ENCODE peak calls at places on chromosomes 12 and 14, in five cellular contexts. One of them, this sample, is unnamed.

GRCh38 chr14:76053576-76054369 is 68.2 kb downstream of the IFT43 start:
- DNase-seq in ovary: no peak
- DNase-seq in right atrium auricular region: no peak
- DNase-seq in spleen: no peak
- DNase-seq in foreskin keratinocyte: no peak
- DNase-seq in this sample: no peak

GRCh38 chr12:106583578-106584103 is 837 bp downstream of the RFX4 start:
- DNase-seq in ovary: no peak
- DNase-seq in right atrium auricular region: no peak
- DNase-seq in spleen: no peak
- DNase-seq in foreskin keratinocyte: no peak
- DNase-seq in this sample: no peak

GRCh38 chr14:81679226-81679625 is 145.6 kb upstream of the SEL1L start:
- DNase-seq in ovary: no peak
- DNase-seq in right atrium auricular region: no peak
- DNase-seq in spleen: no peak
- DNase-seq in foreskin keratinocyte: no peak
- DNase-seq in this sample: no peak

GRCh38 chr14:31208546-31209424 is 1.2 kb upstream of the HECTD1 start:
- DNase-seq in ovary: no peak
- DNase-seq in right atrium auricular region: no peak
- DNase-seq in spleen: no peak
- DNase-seq in foreskin keratinocyte: no peak
- DNase-seq in this sample: no peak

GRCh38 chr12:118330421-118331018 is 42.2 kb downstream of the TAOK3 start:
- DNase-seq in ovary: no peak
- DNase-seq in right atrium auricular region: no peak
- DNase-seq in spleen: no peak
- DNase-seq in foreskin keratinocyte: peak; percentile 24
- DNase-seq in this sample: no peak

GRCh38 chr14:73273799-73274198 is 36.5 kb downstream of the PAPLN start:
- DNase-seq in ovary: no peak
- DNase-seq in right atrium auricular region: no peak
- DNase-seq in spleen: no peak
- DNase-seq in foreskin keratinocyte: no peak
- DNase-seq in this sample: no peak

GRCh38 chr12:115963030-115963480 is 314.4 kb downstream of the MED13L start:
- DNase-seq in ovary: no peak
- DNase-seq in right atrium auricular region: no peak
- DNase-seq in spleen: no peak
- DNase-seq in foreskin keratinocyte: peak; percentile 19
- DNase-seq in this sample: no peak

GRCh38 chr12:2552000-2552399 is 242.8 kb upstream of the FKBP4 start:
- DNase-seq in ovary: no peak
- DNase-seq in right atrium auricular region: no peak
- DNase-seq in spleen: no peak
- DNase-seq in foreskin keratinocyte: no peak
- DNase-seq in this sample: no peak

GRCh38 chr12:85828576-85828975 is 7.6 kb downstream of the RASSF9 start:
- DNase-seq in ovary: no peak
- DNase-seq in right atrium auricular region: no peak
- DNase-seq in spleen: no peak
- DNase-seq in foreskin keratinocyte: no peak
- DNase-seq in this sample: no peak

GRCh38 chr14:60051690-60052324 is 39.9 kb upstream of the PCNX4 start:
- DNase-seq in ovary: no peak
- DNase-seq in right atrium auricular region: no peak
- DNase-seq in spleen: no peak
- DNase-seq in foreskin keratinocyte: no peak
- DNase-seq in this sample: no peak

GRCh38 chr12:132776816-132777568 is 15.4 kb upstream of the ANKLE2 start:
- DNase-seq in ovary: peak; percentile 89
- DNase-seq in right atrium auricular region: no peak
- DNase-seq in spleen: no peak
- DNase-seq in foreskin keratinocyte: no peak
- DNase-seq in this sample: no peak

GRCh38 chr12:16891673-16892072 is 285.7 kb upstream of the LMO3 start:
- DNase-seq in ovary: no peak
- DNase-seq in right atrium auricular region: no peak
- DNase-seq in spleen: no peak
- DNase-seq in foreskin keratinocyte: peak; percentile 13
- DNase-seq in this sample: no peak

GRCh38 chr14:55799523-55800095 is 219.6 kb downstream of the KTN1 start:
- DNase-seq in ovary: no peak
- DNase-seq in right atrium auricular region: no peak
- DNase-seq in spleen: no peak
- DNase-seq in foreskin keratinocyte: no peak
- DNase-seq in this sample: no peak

GRCh38 chr12:2129076-2129475 is 76.3 kb downstream of the CACNA1C start:
- DNase-seq in ovary: no peak
- DNase-seq in right atrium auricular region: no peak
- DNase-seq in spleen: no peak
- DNase-seq in foreskin keratinocyte: peak; percentile 86
- DNase-seq in this sample: peak; percentile 44

GRCh38 chr14:34722723-34723545 is 8.5 kb upstream of the CFL2 start:
- DNase-seq in ovary: peak; percentile 35
- DNase-seq in right atrium auricular region: peak; percentile 67
- DNase-seq in spleen: no peak
- DNase-seq in foreskin keratinocyte: no peak
- DNase-seq in this sample: no peak

GRCh38 chr12:92340441-92341332 is 195.0 kb upstream of the BTG1 start:
- DNase-seq in ovary: no peak
- DNase-seq in right atrium auricular region: no peak
- DNase-seq in spleen: no peak
- DNase-seq in foreskin keratinocyte: no peak
- DNase-seq in this sample: no peak

GRCh38 chr12:32587536-32588346 is 91.4 kb upstream of the DNM1L start:
- DNase-seq in ovary: no peak
- DNase-seq in right atrium auricular region: no peak
- DNase-seq in spleen: no peak
- DNase-seq in foreskin keratinocyte: no peak
- DNase-seq in this sample: no peak

GRCh38 chr14:22232486-22232885 is 356.5 kb downstream of the DAD1 start:
- DNase-seq in ovary: no peak
- DNase-seq in right atrium auricular region: no peak
- DNase-seq in spleen: no peak
- DNase-seq in foreskin keratinocyte: no peak
- DNase-seq in this sample: no peak

GRCh38 chr12:57475271-57476161 is 4.2 kb downstream of the ARHGAP9 start:
- DNase-seq in ovary: no peak
- DNase-seq in right atrium auricular region: no peak
- DNase-seq in spleen: peak; percentile 82
- DNase-seq in foreskin keratinocyte: no peak
- DNase-seq in this sample: no peak

GRCh38 chr12:38056701-38057689 is 259.6 kb upstream of the ALG10B start:
- DNase-seq in ovary: no peak
- DNase-seq in right atrium auricular region: no peak
- DNase-seq in spleen: no peak
- DNase-seq in foreskin keratinocyte: no peak
- DNase-seq in this sample: no peak

GRCh38 chr12:123238961-123239360 is 5.7 kb downstream of the MTRFR start:
- DNase-seq in ovary: no peak
- DNase-seq in right atrium auricular region: no peak
- DNase-seq in spleen: no peak
- DNase-seq in foreskin keratinocyte: no peak
- DNase-seq in this sample: no peak

GRCh38 chr12:124230117-124230757 is 64.7 kb upstream of the RFLNA start:
- DNase-seq in ovary: no peak
- DNase-seq in right atrium auricular region: no peak
- DNase-seq in spleen: no peak
- DNase-seq in foreskin keratinocyte: no peak
- DNase-seq in this sample: no peak

GRCh38 chr14:54229136-54229535 is 167.7 kb upstream of the CDKN3 start:
- DNase-seq in ovary: no peak
- DNase-seq in right atrium auricular region: no peak
- DNase-seq in spleen: no peak
- DNase-seq in foreskin keratinocyte: no peak
- DNase-seq in this sample: no peak

GRCh38 chr14:95910628-95911027 is 34.0 kb downstream of the TUNAR start:
- DNase-seq in ovary: no peak
- DNase-seq in right atrium auricular region: no peak
- DNase-seq in spleen: no peak
- DNase-seq in foreskin keratinocyte: no peak
- DNase-seq in this sample: no peak

GRCh38 chr14:77000340-77001235 is 27.9 kb downstream of the IRF2BPL start:
- DNase-seq in ovary: peak; percentile 54
- DNase-seq in right atrium auricular region: no peak
- DNase-seq in spleen: no peak
- DNase-seq in foreskin keratinocyte: no peak
- DNase-seq in this sample: no peak

GRCh38 chr12:83468988-83469908 is 782.5 kb downstream of the TMTC2 start:
- DNase-seq in ovary: no peak
- DNase-seq in right atrium auricular region: no peak
- DNase-seq in spleen: no peak
- DNase-seq in foreskin keratinocyte: peak; percentile 22
- DNase-seq in this sample: no peak

GRCh38 chr14:68665792-68666195 is 127.1 kb downstream of the ZFP36L1 start:
- DNase-seq in ovary: no peak
- DNase-seq in right atrium auricular region: peak; percentile 13
- DNase-seq in spleen: no peak
- DNase-seq in foreskin keratinocyte: no peak
- DNase-seq in this sample: no peak

GRCh38 chr12:51269174-51270066 is 795 bp downstream of the SMAGP start:
- DNase-seq in ovary: peak; percentile 26
- DNase-seq in right atrium auricular region: no peak
- DNase-seq in spleen: peak; percentile 91
- DNase-seq in foreskin keratinocyte: no peak
- DNase-seq in this sample: no peak

GRCh38 chr12:124650912-124651311 is 83.5 kb upstream of the NCOR2 start:
- DNase-seq in ovary: no peak
- DNase-seq in right atrium auricular region: no peak
- DNase-seq in spleen: no peak
- DNase-seq in foreskin keratinocyte: no peak
- DNase-seq in this sample: no peak

GRCh38 chr14:103694572-103695026 is 20.7 kb downstream of the XRCC3 start:
- DNase-seq in ovary: no peak
- DNase-seq in right atrium auricular region: no peak
- DNase-seq in spleen: peak; percentile 64
- DNase-seq in foreskin keratinocyte: no peak
- DNase-seq in this sample: no peak

GRCh38 chr14:103695331-103696026 is 19.8 kb downstream of the XRCC3 start:
- DNase-seq in ovary: no peak
- DNase-seq in right atrium auricular region: no peak
- DNase-seq in spleen: peak; percentile 46
- DNase-seq in foreskin keratinocyte: no peak
- DNase-seq in this sample: no peak

GRCh38 chr14:103692159-103692558 is 23.1 kb downstream of the XRCC3 start:
- DNase-seq in ovary: no peak
- DNase-seq in right atrium auricular region: no peak
- DNase-seq in spleen: no peak
- DNase-seq in foreskin keratinocyte: no peak
- DNase-seq in this sample: no peak

GRCh38 chr14:103692871-103693270 is 22.4 kb downstream of the XRCC3 start:
- DNase-seq in ovary: no peak
- DNase-seq in right atrium auricular region: no peak
- DNase-seq in spleen: peak; percentile 72
- DNase-seq in foreskin keratinocyte: no peak
- DNase-seq in this sample: no peak

GRCh38 chr14:103693514-103693913 is 21.7 kb downstream of the XRCC3 start:
- DNase-seq in ovary: no peak
- DNase-seq in right atrium auricular region: no peak
- DNase-seq in spleen: peak; percentile 63
- DNase-seq in foreskin keratinocyte: no peak
- DNase-seq in this sample: no peak
- TF ChIP-seq CTCF in ovary: no peak
- TF ChIP-seq CTCF in right atrium auricular region: no peak
- TF ChIP-seq CTCF in spleen: no peak
- TF ChIP-seq CTCF in foreskin keratinocyte: no peak
- TF ChIP-seq CTCF in this sample: no peak

DNA sequence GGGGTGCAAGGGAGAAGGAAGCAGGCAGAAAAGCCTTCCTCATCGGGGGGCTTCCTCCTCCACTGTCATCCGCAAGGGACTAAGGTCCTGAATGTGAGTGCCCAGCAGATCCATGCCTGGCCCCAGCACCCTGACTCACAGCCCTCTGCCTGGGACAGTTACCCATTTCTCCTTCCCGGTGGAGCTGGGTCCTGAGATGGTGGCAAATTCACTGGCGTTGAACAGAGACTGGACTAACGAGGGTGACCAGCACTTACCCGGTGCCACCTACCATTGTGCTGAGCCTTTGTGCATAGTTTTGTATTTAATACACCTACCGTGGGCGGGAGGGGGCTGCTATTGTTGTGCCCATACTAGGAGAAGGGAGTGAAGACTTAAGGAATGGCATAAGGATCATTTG is 30.9 kb upstream of the PLEKHG6 start:
- DNase-seq in ovary: no peak
- DNase-seq in right atrium auricular region: no peak
- DNase-seq in spleen: peak; percentile 68
- DNase-seq in foreskin keratinocyte: no peak
- DNase-seq in this sample: no peak
- TF ChIP-seq CTCF in ovary: no peak
- TF ChIP-seq CTCF in right atrium auricular region: no peak
- TF ChIP-seq CTCF in spleen: no peak
- TF ChIP-seq CTCF in foreskin keratinocyte: no peak
- TF ChIP-seq CTCF in this sample: no peak

GRCh38 chr12:94671917-94672316 is 21.6 kb upstream of the TMCC3 start:
- DNase-seq in ovary: no peak
- DNase-seq in right atrium auricular region: no peak
- DNase-seq in spleen: no peak
- DNase-seq in foreskin keratinocyte: no peak
- DNase-seq in this sample: no peak

GRCh38 chr12:94676011-94676709 is 25.8 kb upstream of the TMCC3 start:
- DNase-seq in ovary: peak; percentile 51
- DNase-seq in right atrium auricular region: peak; percentile 70
- DNase-seq in spleen: peak; percentile 81
- DNase-seq in foreskin keratinocyte: no peak
- DNase-seq in this sample: no peak

GRCh38 chr12:94674835-94675234 is 24.5 kb upstream of the TMCC3 start:
- DNase-seq in ovary: no peak
- DNase-seq in right atrium auricular region: peak; percentile 78
- DNase-seq in spleen: peak; percentile 81
- DNase-seq in foreskin keratinocyte: no peak
- DNase-seq in this sample: no peak

GRCh38 chr12:94676922-94677321 is 26.6 kb upstream of the TMCC3 start:
- DNase-seq in ovary: no peak
- DNase-seq in right atrium auricular region: no peak
- DNase-seq in spleen: no peak
- DNase-seq in foreskin keratinocyte: no peak
- DNase-seq in this sample: no peak

GRCh38 chr12:94673951-94674570 is 23.7 kb upstream of the TMCC3 start:
- DNase-seq in ovary: no peak
- DNase-seq in right atrium auricular region: no peak
- DNase-seq in spleen: no peak
- DNase-seq in foreskin keratinocyte: no peak
- DNase-seq in this sample: no peak
- TF ChIP-seq CTCF in ovary: no peak
- TF ChIP-seq CTCF in right atrium auricular region: no peak
- TF ChIP-seq CTCF in spleen: no peak
- TF ChIP-seq CTCF in foreskin keratinocyte: no peak
- TF ChIP-seq CTCF in this sample: no peak

DNA sequence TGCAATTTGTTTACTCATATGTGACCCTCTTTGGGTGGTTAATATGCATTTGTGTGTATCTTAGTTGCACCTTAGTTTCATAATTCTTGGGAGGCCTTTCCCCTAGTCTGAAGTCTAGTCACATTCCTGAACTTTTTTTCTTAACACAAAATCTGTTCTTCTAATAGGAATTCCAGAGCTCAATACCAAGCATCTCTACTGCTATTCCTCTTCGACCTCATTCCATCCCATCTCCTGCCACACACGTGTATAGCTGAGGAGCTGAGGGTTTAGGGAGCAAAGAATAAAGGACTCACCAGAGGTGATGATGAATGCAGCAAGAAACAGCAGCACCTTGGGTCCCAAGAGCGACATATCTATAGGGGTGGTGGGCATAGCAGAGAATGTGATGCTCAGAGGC is 875 bp downstream of the MFAP5 start:
- DNase-seq in ovary: no peak
- DNase-seq in right atrium auricular region: no peak
- DNase-seq in spleen: no peak
- DNase-seq in foreskin keratinocyte: no peak
- DNase-seq in this sample: no peak
- TF ChIP-seq CTCF in ovary: no peak
- TF ChIP-seq CTCF in right atrium auricular region: no peak
- TF ChIP-seq CTCF in spleen: no peak
- TF ChIP-seq CTCF in foreskin keratinocyte: no peak
- TF ChIP-seq CTCF in this sample: no peak